ENCODE peak calls at places on chromosomes 11 and 22, in nine cellular contexts. I is PC-3, W is caudate nucleus, X is adipocyte, N is NCI-H510A treated with DMSO at 0.1 percent for 48 hours, E is activated T-cell treated with anti-CD3 and anti-CD28 coated beads for 1 hour, Q is midbrain, H is SJSA1, R is B cell. Z is an unnamed sample.

GRCh38 chr11:109708184-109708583 is 286.2 kb downstream of the C11orf87 start:
- DNase-seq in E (no peak), H (no peak), R (no peak), Q (no peak), W (no peak), N (no peak), X (no peak), I (no peak), Z (no peak)

GRCh38 chr11:96081561-96081960 is 157.7 kb upstream of the MTMR2 start:
- DNase-seq in R (no peak), I (no peak), N (no peak), H (no peak), X (no peak), E (no peak), Q (no peak), W (no peak), Z (no peak)

GRCh38 chr11:115297330-115297729 is 206.9 kb downstream of the CADM1 start:
- DNase-seq in E (no peak), I (no peak), X (no peak), H (no peak), N (no peak), W (no peak), R (no peak), Q (no peak), Z (peak; percentile 26)

GRCh38 chr11:64001552-64002427 is 15.6 kb downstream of the OTUB1 start:
- DNase-seq in I (no peak), H (no peak), X (no peak), R (no peak), E (no peak), W (no peak), N (no peak), Q (no peak), Z (no peak)

GRCh38 chr11:129375731-129376657 is at the start of gene BARX2:
- DNase-seq in R (no peak), Q (peak; percentile 32), I (peak; percentile 86), X (peak; percentile 48), W (no peak), H (no peak), E (no peak), N (peak; percentile 67), Z (no peak)

GRCh38 chr11:82883853-82884252 is 16.4 kb downstream of the PRCP start:
- DNase-seq in E (no peak), I (no peak), W (no peak), N (no peak), R (no peak), X (no peak), H (no peak), Q (no peak), Z (no peak)

GRCh38 chr11:111960916-111961315 is 23.8 kb downstream of the DIXDC1 start:
- DNase-seq in R (no peak), X (no peak), I (peak; percentile 94), N (no peak), H (no peak), Q (no peak), E (no peak), W (no peak), Z (no peak)

GRCh38 chr11:30586251-30587144 is at the start of gene MPPED2:
- DNase-seq in R (peak; percentile 52), W (no peak), Q (no peak), E (no peak), I (no peak), H (peak; percentile 43), X (no peak), N (no peak), Z (no peak)

GRCh38 chr22:20748820-20749428 is 25.0 kb upstream of the SERPIND1 start:
- DNase-seq in R (peak; percentile 43), N (no peak), H (no peak), X (no peak), E (no peak), Q (no peak), W (no peak), I (no peak), Z (no peak)

GRCh38 chr22:40560551-40560950 is 76.0 kb downstream of the MRTFA start:
- DNase-seq in N (no peak), Q (no peak), W (no peak), R (no peak), I (no peak), X (peak; percentile 34), H (no peak), E (no peak), Z (no peak)

GRCh38 chr11:92531051-92531747 is 306.6 kb downstream of the FAT3 start:
- DNase-seq in N (no peak), I (no peak), R (no peak), H (no peak), X (no peak), Q (no peak), W (no peak), E (no peak), Z (no peak)

GRCh38 chr11:84714316-84714780 is 912.8 kb downstream of the DLG2 start:
- DNase-seq in I (peak; percentile 83), E (no peak), H (peak; percentile 36), X (peak; percentile 34), R (peak; percentile 41), Q (peak; percentile 40), N (no peak), W (no peak), Z (no peak)

GRCh38 chr22:27593378-27593777 is 208.2 kb downstream of the MN1 start:
- DNase-seq in X (no peak), R (no peak), N (no peak), W (no peak), H (no peak), I (no peak), E (no peak), Q (no peak), Z (no peak)

GRCh38 chr22:47088480-47089145 is 326.2 kb downstream of the TBC1D22A start:
- DNase-seq in E (no peak), N (no peak), X (no peak), Q (no peak), R (no peak), I (no peak), H (no peak), W (no peak), Z (no peak)